ENCODE peak calls at places on chromosomes 11 and 22, in four cellular contexts. One of them, this sample, is unnamed.

GRCh38 chr11:40129276-40129675 is 1330.2 kb downstream of the LRRC4C start:
- DNase-seq in heart left ventricle: no peak
- DNase-seq in tibial nerve: no peak
- DNase-seq in GM12864: no peak
- DNase-seq in this sample: no peak

GRCh38 chr22:35664955-35665577 is 16.8 kb downstream of the APOL6 start:
- DNase-seq in heart left ventricle: no peak
- DNase-seq in tibial nerve: no peak
- DNase-seq in GM12864: no peak
- DNase-seq in this sample: no peak

GRCh38 chr11:14232652-14233051 is 126.3 kb downstream of the RRAS2 start:
- DNase-seq in heart left ventricle: no peak
- DNase-seq in tibial nerve: no peak
- DNase-seq in GM12864: no peak
- DNase-seq in this sample: no peak

GRCh38 chr11:63491614-63492372 is 826 bp upstream of the PLAAT5 start:
- DNase-seq in heart left ventricle: no peak
- DNase-seq in tibial nerve: no peak
- DNase-seq in GM12864: no peak
- DNase-seq in this sample: no peak

GRCh38 chr22:17237031-17237668 is 17.9 kb upstream of the ADA2 start:
- DNase-seq in heart left ventricle: no peak
- DNase-seq in tibial nerve: no peak
- DNase-seq in GM12864: peak; percentile 64
- DNase-seq in this sample: peak; percentile 79

GRCh38 chr11:304915-305833 is 2.4 kb upstream of the IFITM2 start:
- DNase-seq in heart left ventricle: peak; percentile 66
- DNase-seq in tibial nerve: peak; percentile 77
- DNase-seq in GM12864: no peak
- DNase-seq in this sample: no peak

GRCh38 chr11:2769409-2769778 is 69.6 kb upstream of the KCNQ1OT1 start:
- DNase-seq in heart left ventricle: no peak
- DNase-seq in tibial nerve: no peak
- DNase-seq in GM12864: no peak
- DNase-seq in this sample: no peak

GRCh38 chr11:102733232-102733875 is 8.6 kb upstream of the MMP8 start:
- DNase-seq in heart left ventricle: peak; percentile 15
- DNase-seq in tibial nerve: peak; percentile 35
- DNase-seq in GM12864: no peak
- DNase-seq in this sample: peak; percentile 4

GRCh38 chr11:70517996-70518907 is 119.9 kb downstream of the CTTN start:
- DNase-seq in heart left ventricle: no peak
- DNase-seq in tibial nerve: no peak
- DNase-seq in GM12864: no peak
- DNase-seq in this sample: no peak

GRCh38 chr22:27716074-27716473 is 85.5 kb downstream of the MN1 start:
- DNase-seq in heart left ventricle: no peak
- DNase-seq in tibial nerve: no peak
- DNase-seq in GM12864: no peak
- DNase-seq in this sample: no peak

GRCh38 chr22:27717094-27717493 is 84.5 kb downstream of the MN1 start:
- DNase-seq in heart left ventricle: no peak
- DNase-seq in tibial nerve: no peak
- DNase-seq in GM12864: no peak
- DNase-seq in this sample: no peak

GRCh38 chr22:27719535-27720227 is 81.9 kb downstream of the MN1 start:
- DNase-seq in heart left ventricle: peak; percentile 54
- DNase-seq in tibial nerve: no peak
- DNase-seq in GM12864: no peak
- DNase-seq in this sample: no peak

GRCh38 chr22:27719033-27719341 is 82.6 kb downstream of the MN1 start:
- DNase-seq in heart left ventricle: no peak
- DNase-seq in tibial nerve: no peak
- DNase-seq in GM12864: no peak
- DNase-seq in this sample: no peak

GRCh38 chr22:27718186-27719032 is 83.1 kb downstream of the MN1 start:
- DNase-seq in heart left ventricle: peak; percentile 80
- DNase-seq in tibial nerve: peak; percentile 53
- DNase-seq in GM12864: no peak
- DNase-seq in this sample: no peak
- H3K4me3 ChIP-seq in heart left ventricle: no peak overlapping the region
- H3K4me3 ChIP-seq in tibial nerve: no peak overlapping the region
- H3K4me3 ChIP-seq in GM12864: no peak overlapping the region
- H3K4me3 ChIP-seq in this sample: no peak overlapping the region

DNA sequence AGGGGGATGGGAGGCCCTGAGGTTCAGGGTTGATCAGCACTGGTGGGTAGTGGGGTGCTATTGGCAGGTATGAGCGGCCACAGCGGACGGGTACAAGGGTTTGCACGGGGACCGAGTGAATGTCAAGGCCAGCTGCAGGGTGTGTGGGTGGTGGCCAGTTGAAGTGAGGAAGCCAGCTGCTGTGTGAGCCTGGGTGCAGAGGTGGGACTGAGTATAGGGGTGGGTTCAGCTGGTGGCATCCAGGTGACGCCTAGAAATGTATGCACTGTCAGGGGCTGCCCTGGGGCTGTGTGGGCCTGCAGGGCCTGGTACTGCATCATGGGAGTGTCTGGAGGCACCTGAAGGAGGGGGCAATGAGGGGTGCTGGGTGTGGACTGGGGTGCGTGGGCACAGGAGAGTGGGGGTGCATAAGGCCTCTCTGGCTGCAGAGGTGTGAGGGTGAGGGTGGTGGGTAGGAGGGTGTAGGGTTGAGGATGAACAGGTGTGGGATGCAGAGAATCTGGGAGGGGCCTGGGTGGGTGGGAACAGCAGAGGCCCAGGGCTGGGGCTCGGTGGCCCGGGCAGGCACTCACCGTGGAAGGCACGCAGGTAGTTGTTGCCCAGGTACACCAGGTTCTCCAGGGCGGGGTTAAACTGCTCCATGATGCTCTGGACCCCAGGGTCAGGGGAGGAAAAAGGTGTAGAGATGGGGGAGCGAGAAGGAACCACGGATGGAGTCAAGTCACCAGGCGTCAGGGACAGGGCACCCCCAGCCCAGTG is 1.7 kb downstream of the BAIAP2L2 start:
- DNase-seq in heart left ventricle: no peak
- DNase-seq in tibial nerve: no peak
- DNase-seq in GM12864: no peak
- DNase-seq in this sample: no peak
- H3K4me3 ChIP-seq in heart left ventricle: no peak overlapping the region
- H3K4me3 ChIP-seq in tibial nerve: no peak overlapping the region
- H3K4me3 ChIP-seq in GM12864: no peak overlapping the region
- H3K4me3 ChIP-seq in this sample: no peak overlapping the region

GRCh38 chr22:21943571-21944448 is 8.8 kb downstream of the PPM1F start:
- DNase-seq in heart left ventricle: no peak
- DNase-seq in tibial nerve: no peak
- DNase-seq in GM12864: no peak
- DNase-seq in this sample: no peak

GRCh38 chr22:21942939-21943338 is 9.7 kb downstream of the PPM1F start:
- DNase-seq in heart left ventricle: no peak
- DNase-seq in tibial nerve: peak; percentile 37
- DNase-seq in GM12864: no peak
- DNase-seq in this sample: no peak

GRCh38 chr22:21942407-21942895 is 10.2 kb downstream of the PPM1F start:
- DNase-seq in heart left ventricle: peak; percentile 90
- DNase-seq in tibial nerve: peak; percentile 52
- DNase-seq in GM12864: no peak
- DNase-seq in this sample: no peak

GRCh38 chr22:21940521-21940920 is 12.1 kb downstream of the PPM1F start:
- DNase-seq in heart left ventricle: peak; percentile 12
- DNase-seq in tibial nerve: no peak
- DNase-seq in GM12864: no peak
- DNase-seq in this sample: no peak

GRCh38 chr22:21941921-21942320 is 10.7 kb downstream of the PPM1F start:
- DNase-seq in heart left ventricle: no peak
- DNase-seq in tibial nerve: no peak
- DNase-seq in GM12864: no peak
- DNase-seq in this sample: no peak
- H3K4me3 ChIP-seq in heart left ventricle: no peak overlapping the region
- H3K4me3 ChIP-seq in tibial nerve: no peak overlapping the region
- H3K4me3 ChIP-seq in GM12864: no peak overlapping the region
- H3K4me3 ChIP-seq in this sample: no peak overlapping the region

GRCh38 chr22:39476664-39477063 is 19.9 kb downstream of the MGAT3 start:
- DNase-seq in heart left ventricle: no peak
- DNase-seq in tibial nerve: no peak
- DNase-seq in GM12864: no peak
- DNase-seq in this sample: no peak
- H3K4me3 ChIP-seq in heart left ventricle: no peak overlapping the region
- H3K4me3 ChIP-seq in tibial nerve: no peak overlapping the region
- H3K4me3 ChIP-seq in GM12864: no peak overlapping the region
- H3K4me3 ChIP-seq in this sample: no peak overlapping the region

GRCh38 chr22:23182289-23183106 is 2.2 kb downstream of the BCR start:
- DNase-seq in heart left ventricle: no peak
- DNase-seq in tibial nerve: no peak
- DNase-seq in GM12864: no peak
- DNase-seq in this sample: peak; percentile 37

GRCh38 chr22:23181763-23182288 is 1.5 kb downstream of the BCR start:
- DNase-seq in heart left ventricle: no peak
- DNase-seq in tibial nerve: no peak
- DNase-seq in GM12864: no peak
- DNase-seq in this sample: peak; percentile 37

GRCh38 chr22:23183107-23183698 is 2.9 kb downstream of the BCR start:
- DNase-seq in heart left ventricle: peak; percentile 56
- DNase-seq in tibial nerve: peak; percentile 63
- DNase-seq in GM12864: no peak
- DNase-seq in this sample: no peak

GRCh38 chr22:23184764-23185113 is 4.4 kb downstream of the BCR start:
- DNase-seq in heart left ventricle: no peak
- DNase-seq in tibial nerve: no peak
- DNase-seq in GM12864: no peak
- DNase-seq in this sample: no peak

DNA sequence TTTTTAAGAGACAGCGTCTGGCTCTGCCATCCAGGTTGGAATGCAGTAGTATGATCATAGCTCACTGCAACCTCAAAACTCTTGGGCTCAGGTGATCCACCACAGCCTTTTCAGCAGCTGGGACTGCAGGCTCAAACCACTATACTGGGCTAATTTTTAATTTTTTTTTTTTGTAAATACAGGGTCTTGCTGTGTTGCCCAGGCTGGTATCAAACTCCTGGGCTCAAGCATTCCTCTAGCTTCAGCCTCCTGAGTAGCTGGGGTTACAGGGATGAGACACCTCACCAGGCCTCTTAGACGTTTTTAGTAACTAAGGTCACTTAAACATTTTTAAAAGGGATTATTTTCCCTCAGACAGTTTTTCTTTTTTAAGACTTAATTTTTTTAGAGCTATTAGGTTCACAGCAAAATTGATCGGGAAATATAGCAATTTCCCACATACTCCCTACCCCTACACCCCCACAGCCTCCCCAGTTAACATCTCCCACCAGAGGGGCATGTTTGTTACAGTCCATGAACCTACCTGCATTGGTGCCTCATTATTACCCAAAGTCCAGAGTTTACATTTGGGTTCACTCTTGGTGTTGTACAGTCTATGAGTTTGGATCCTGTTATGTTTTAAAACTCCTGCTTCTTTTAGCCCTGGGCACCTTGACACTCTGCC is 3.9 kb downstream of the BCR start:
- DNase-seq in heart left ventricle: no peak
- DNase-seq in tibial nerve: no peak
- DNase-seq in GM12864: no peak
- DNase-seq in this sample: no peak
- H3K4me3 ChIP-seq in heart left ventricle: peak overlapping the region; percentile 74
- H3K4me3 ChIP-seq in tibial nerve: peak overlapping the region; percentile 84
- H3K4me3 ChIP-seq in GM12864: no peak overlapping the region
- H3K4me3 ChIP-seq in this sample: no peak overlapping the region

GRCh38 chr22:31247726-31248125 is 35.6 kb downstream of the LIMK2 start:
- DNase-seq in heart left ventricle: no peak
- DNase-seq in tibial nerve: no peak
- DNase-seq in GM12864: no peak
- DNase-seq in this sample: no peak
- H3K4me3 ChIP-seq in heart left ventricle: peak overlapping the region; percentile 57
- H3K4me3 ChIP-seq in tibial nerve: peak overlapping the region; percentile 57
- H3K4me3 ChIP-seq in GM12864: no peak overlapping the region
- H3K4me3 ChIP-seq in this sample: no peak overlapping the region

GRCh38 chr22:44314425-44315067 is 1.8 kb upstream of the SHISAL1 start:
- DNase-seq in heart left ventricle: no peak
- DNase-seq in tibial nerve: no peak
- DNase-seq in GM12864: no peak
- DNase-seq in this sample: no peak
- H3K4me3 ChIP-seq in heart left ventricle: no peak overlapping the region
- H3K4me3 ChIP-seq in tibial nerve: no peak overlapping the region
- H3K4me3 ChIP-seq in GM12864: no peak overlapping the region
- H3K4me3 ChIP-seq in this sample: no peak overlapping the region

DNA sequence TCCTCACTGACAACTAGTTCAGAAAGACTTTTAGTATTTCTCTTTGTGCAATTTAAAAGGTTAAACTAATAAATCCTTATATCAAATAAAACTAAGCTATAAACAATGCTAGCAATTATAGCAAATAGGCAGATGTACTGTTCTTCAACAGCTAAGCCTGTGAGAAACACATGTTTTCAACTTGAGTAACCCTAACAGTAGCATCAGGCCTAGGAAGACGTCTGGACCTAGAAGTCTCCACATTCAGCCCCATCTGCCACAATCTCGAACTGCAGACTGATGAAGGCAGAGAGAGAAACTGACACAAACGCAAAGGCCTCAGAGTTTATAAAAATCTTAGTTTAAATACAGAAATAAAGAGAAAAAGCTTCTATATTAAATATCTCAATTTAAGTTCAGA is 2.5 kb downstream of the ST13 start:
- DNase-seq in heart left ventricle: no peak
- DNase-seq in tibial nerve: no peak
- DNase-seq in GM12864: no peak
- DNase-seq in this sample: no peak
- H3K4me3 ChIP-seq in heart left ventricle: no peak overlapping the region
- H3K4me3 ChIP-seq in tibial nerve: no peak overlapping the region
- H3K4me3 ChIP-seq in GM12864: no peak overlapping the region
- H3K4me3 ChIP-seq in this sample: no peak overlapping the region

This sample was measured in GM06990.